ENCODE peak calls at places on chromosome 18, in eight cellular contexts. One of them, this sample, is unnamed.

GRCh38 chr18:63905361-63905760 is 2.4 kb upstream of the SERPINB10 start:
- DNase-seq in AG04450: no peak
- DNase-seq in dorsolateral prefrontal cortex: no peak
- DNase-seq in tibial artery: no peak
- DNase-seq in stomach: no peak
- DNase-seq in Panc1: no peak
- DNase-seq in breast epithelium: no peak
- DNase-seq in psoas muscle: no peak
- DNase-seq in this sample: no peak

GRCh38 chr18:26133652-26134051 is at the start of gene PSMA8:
- DNase-seq in AG04450: no peak
- DNase-seq in dorsolateral prefrontal cortex: no peak
- DNase-seq in tibial artery: no peak
- DNase-seq in stomach: no peak
- DNase-seq in Panc1: no peak
- DNase-seq in breast epithelium: no peak
- DNase-seq in psoas muscle: no peak
- DNase-seq in this sample: peak; percentile 35

GRCh38 chr18:13267517-13267916 is 49.0 kb downstream of the LDLRAD4 start:
- DNase-seq in AG04450: no peak
- DNase-seq in dorsolateral prefrontal cortex: no peak
- DNase-seq in tibial artery: no peak
- DNase-seq in stomach: no peak
- DNase-seq in Panc1: no peak
- DNase-seq in breast epithelium: no peak
- DNase-seq in psoas muscle: no peak
- DNase-seq in this sample: no peak

GRCh38 chr18:73136134-73136533 is 268.3 kb upstream of the NETO1 start:
- DNase-seq in AG04450: no peak
- DNase-seq in dorsolateral prefrontal cortex: no peak
- DNase-seq in tibial artery: no peak
- DNase-seq in stomach: no peak
- DNase-seq in Panc1: no peak
- DNase-seq in breast epithelium: no peak
- DNase-seq in psoas muscle: no peak
- DNase-seq in this sample: no peak

GRCh38 chr18:37019157-37019571 is 190.2 kb downstream of the KIAA1328 start:
- DNase-seq in AG04450: no peak
- DNase-seq in dorsolateral prefrontal cortex: no peak
- DNase-seq in tibial artery: no peak
- DNase-seq in stomach: no peak
- DNase-seq in Panc1: no peak
- DNase-seq in breast epithelium: no peak
- DNase-seq in psoas muscle: no peak
- DNase-seq in this sample: no peak

GRCh38 chr18:75238786-75239185 is 28.2 kb downstream of the TSHZ1 start:
- DNase-seq in AG04450: no peak
- DNase-seq in dorsolateral prefrontal cortex: no peak
- DNase-seq in tibial artery: no peak
- DNase-seq in stomach: no peak
- DNase-seq in Panc1: no peak
- DNase-seq in breast epithelium: no peak
- DNase-seq in psoas muscle: no peak
- DNase-seq in this sample: no peak

GRCh38 chr18:43681661-43682060 is 404.4 kb upstream of the SYT4 start:
- DNase-seq in AG04450: no peak
- DNase-seq in dorsolateral prefrontal cortex: no peak
- DNase-seq in tibial artery: no peak
- DNase-seq in stomach: no peak
- DNase-seq in Panc1: no peak
- DNase-seq in breast epithelium: no peak
- DNase-seq in psoas muscle: no peak
- DNase-seq in this sample: no peak

GRCh38 chr18:64273724-64274123 is 124.8 kb upstream of the LINC00305 start:
- DNase-seq in AG04450: no peak
- DNase-seq in dorsolateral prefrontal cortex: no peak
- DNase-seq in tibial artery: no peak
- DNase-seq in stomach: no peak
- DNase-seq in Panc1: no peak
- DNase-seq in breast epithelium: no peak
- DNase-seq in psoas muscle: no peak
- DNase-seq in this sample: no peak

GRCh38 chr18:74496508-74497307 is 545 bp downstream of the CNDP2 start:
- DNase-seq in AG04450: peak; percentile 8
- DNase-seq in dorsolateral prefrontal cortex: peak; percentile 62
- DNase-seq in tibial artery: peak; percentile 41
- DNase-seq in stomach: peak; percentile 69
- DNase-seq in Panc1: no peak
- DNase-seq in breast epithelium: peak; percentile 64
- DNase-seq in psoas muscle: peak; percentile 83
- DNase-seq in this sample: no peak

GRCh38 chr18:71442830-71443229 is 1101.3 kb downstream of the CBLN2 start:
- DNase-seq in AG04450: no peak
- DNase-seq in dorsolateral prefrontal cortex: no peak
- DNase-seq in tibial artery: no peak
- DNase-seq in stomach: no peak
- DNase-seq in Panc1: no peak
- DNase-seq in breast epithelium: no peak
- DNase-seq in psoas muscle: no peak
- DNase-seq in this sample: no peak

GRCh38 chr18:4236940-4237686 is 218.0 kb downstream of the DLGAP1 start:
- DNase-seq in AG04450: no peak
- DNase-seq in dorsolateral prefrontal cortex: no peak
- DNase-seq in tibial artery: no peak
- DNase-seq in stomach: no peak
- DNase-seq in Panc1: no peak
- DNase-seq in breast epithelium: no peak
- DNase-seq in psoas muscle: no peak
- DNase-seq in this sample: no peak

GRCh38 chr18:53796042-53796729 is 428.3 kb downstream of the MBD2 start:
- DNase-seq in AG04450: peak; percentile 18
- DNase-seq in dorsolateral prefrontal cortex: no peak
- DNase-seq in tibial artery: peak; percentile 39
- DNase-seq in stomach: no peak
- DNase-seq in Panc1: no peak
- DNase-seq in breast epithelium: no peak
- DNase-seq in psoas muscle: peak; percentile 34
- DNase-seq in this sample: no peak

GRCh38 chr18:48945953-48946217 is 4.9 kb downstream of the SMAD7 start:
- DNase-seq in AG04450: no peak
- DNase-seq in dorsolateral prefrontal cortex: no peak
- DNase-seq in tibial artery: no peak
- DNase-seq in stomach: no peak
- DNase-seq in Panc1: no peak
- DNase-seq in breast epithelium: no peak
- DNase-seq in psoas muscle: no peak
- DNase-seq in this sample: no peak

GRCh38 chr18:54942569-54942968 is 16.7 kb downstream of the CCDC68 start:
- DNase-seq in AG04450: no peak
- DNase-seq in dorsolateral prefrontal cortex: no peak
- DNase-seq in tibial artery: no peak
- DNase-seq in stomach: no peak
- DNase-seq in Panc1: no peak
- DNase-seq in breast epithelium: no peak
- DNase-seq in psoas muscle: no peak
- DNase-seq in this sample: no peak

GRCh38 chr18:26497881-26498280 is 50.5 kb downstream of the KCTD1 start:
- DNase-seq in AG04450: no peak
- DNase-seq in dorsolateral prefrontal cortex: no peak
- DNase-seq in tibial artery: no peak
- DNase-seq in stomach: no peak
- DNase-seq in Panc1: no peak
- DNase-seq in breast epithelium: no peak
- DNase-seq in psoas muscle: peak; percentile 63
- DNase-seq in this sample: no peak

DNA sequence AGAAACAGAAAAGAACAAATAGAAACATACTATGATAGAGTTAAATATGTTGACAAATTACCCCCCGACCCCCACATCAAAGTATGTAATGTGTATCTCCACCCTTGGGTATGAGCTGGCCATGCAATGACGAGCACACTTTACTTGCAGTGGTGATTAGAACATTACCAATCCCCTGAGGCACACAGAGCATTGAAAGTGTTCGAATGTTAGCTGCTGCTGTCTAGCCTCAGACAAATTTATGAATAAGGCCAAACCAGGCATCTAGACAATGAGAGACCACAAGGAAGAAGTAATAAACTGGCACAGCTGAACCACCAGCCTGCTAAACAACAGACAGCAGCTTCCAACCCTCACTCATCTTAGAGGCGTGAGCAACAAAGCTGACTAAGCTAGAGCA is 380.5 kb downstream of the DSEL start:
- DNase-seq in AG04450: no peak
- DNase-seq in dorsolateral prefrontal cortex: no peak
- DNase-seq in tibial artery: no peak
- DNase-seq in stomach: no peak
- DNase-seq in Panc1: no peak
- DNase-seq in breast epithelium: no peak
- DNase-seq in psoas muscle: no peak
- DNase-seq in this sample: no peak
- TF ChIP-seq CTCF in AG04450: no peak
- TF ChIP-seq CTCF in dorsolateral prefrontal cortex: no peak
- TF ChIP-seq CTCF in tibial artery: no peak
- TF ChIP-seq CTCF in stomach: no peak
- TF ChIP-seq CTCF in Panc1: no peak
- TF ChIP-seq CTCF in breast epithelium: no peak
- TF ChIP-seq CTCF in psoas muscle: no peak
- TF ChIP-seq CTCF in this sample: no peak

DNA sequence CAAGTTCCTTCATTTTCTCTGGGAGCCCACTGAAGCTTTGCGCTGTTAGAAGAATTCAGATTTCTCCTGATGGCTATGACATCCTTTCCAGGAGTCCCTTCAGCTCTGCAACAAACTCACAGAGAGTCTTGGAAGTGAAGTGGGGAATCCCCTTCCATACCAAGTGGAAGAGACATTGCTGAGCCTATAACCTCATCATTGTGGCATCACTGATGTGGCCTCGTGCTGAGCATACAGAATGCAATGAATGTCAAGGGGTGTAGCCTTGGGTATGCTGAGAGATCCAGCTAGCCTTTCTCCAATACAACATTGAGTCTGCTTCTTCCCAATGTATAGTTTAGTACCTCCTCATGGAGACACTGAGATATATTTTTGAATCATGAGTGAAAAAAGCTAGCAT is 311.1 kb upstream of the RAB12 start:
- DNase-seq in AG04450: peak; percentile 8
- DNase-seq in dorsolateral prefrontal cortex: no peak
- DNase-seq in tibial artery: no peak
- DNase-seq in stomach: no peak
- DNase-seq in Panc1: no peak
- DNase-seq in breast epithelium: no peak
- DNase-seq in psoas muscle: no peak
- DNase-seq in this sample: no peak
- H3K27me3 ChIP-seq in AG04450: no peaks in the 10 kb centered on the region
- H3K27me3 ChIP-seq in dorsolateral prefrontal cortex: no peaks in the 10 kb centered on the region
- H3K27me3 ChIP-seq in tibial artery: no peaks in the 10 kb centered on the region
- H3K27me3 ChIP-seq in stomach: no peaks in the 10 kb centered on the region
- H3K27me3 ChIP-seq in Panc1: no peaks in the 10 kb centered on the region
- H3K27me3 ChIP-seq in breast epithelium: no peaks in the 10 kb centered on the region
- H3K27me3 ChIP-seq in psoas muscle: no peaks in the 10 kb centered on the region
- H3K27me3 ChIP-seq in this sample: no peaks in the 10 kb centered on the region

GRCh38 chr18:58320907-58321561 is 277.0 kb downstream of the NEDD4L start:
- DNase-seq in AG04450: no peak
- DNase-seq in dorsolateral prefrontal cortex: no peak
- DNase-seq in tibial artery: no peak
- DNase-seq in stomach: no peak
- DNase-seq in Panc1: no peak
- DNase-seq in breast epithelium: no peak
- DNase-seq in psoas muscle: no peak
- DNase-seq in this sample: no peak

GRCh38 chr18:58319719-58320118 is 275.7 kb downstream of the NEDD4L start:
- DNase-seq in AG04450: no peak
- DNase-seq in dorsolateral prefrontal cortex: no peak
- DNase-seq in tibial artery: no peak
- DNase-seq in stomach: no peak
- DNase-seq in Panc1: no peak
- DNase-seq in breast epithelium: no peak
- DNase-seq in psoas muscle: no peak
- DNase-seq in this sample: no peak

GRCh38 chr18:58324824-58325520 is 280.9 kb downstream of the NEDD4L start:
- DNase-seq in AG04450: no peak
- DNase-seq in dorsolateral prefrontal cortex: no peak
- DNase-seq in tibial artery: no peak
- DNase-seq in stomach: no peak
- DNase-seq in Panc1: no peak
- DNase-seq in breast epithelium: no peak
- DNase-seq in psoas muscle: no peak
- DNase-seq in this sample: no peak

GRCh38 chr18:58325521-58325908 is 281.5 kb downstream of the NEDD4L start:
- DNase-seq in AG04450: no peak
- DNase-seq in dorsolateral prefrontal cortex: no peak
- DNase-seq in tibial artery: no peak
- DNase-seq in stomach: no peak
- DNase-seq in Panc1: no peak
- DNase-seq in breast epithelium: no peak
- DNase-seq in psoas muscle: no peak
- DNase-seq in this sample: no peak

DNA sequence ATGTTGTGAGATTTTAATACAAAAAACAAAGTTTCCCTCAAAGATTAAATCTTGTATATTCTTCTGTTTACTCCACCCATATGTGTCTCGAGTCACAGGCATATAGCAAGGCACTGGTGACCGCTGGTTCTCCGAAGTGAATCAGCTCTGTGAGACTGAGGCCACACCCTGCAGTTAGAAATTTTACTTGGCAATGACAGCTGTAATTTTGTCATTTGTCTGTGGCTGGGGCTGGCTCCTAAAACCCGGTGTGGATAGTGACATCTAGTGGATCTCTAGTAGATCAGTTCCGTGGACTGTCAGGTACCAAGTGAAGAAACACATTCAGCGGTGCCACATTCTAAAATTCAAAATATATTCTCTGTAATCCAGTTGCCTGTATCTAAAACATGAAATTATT is 278.0 kb downstream of the NEDD4L start:
- DNase-seq in AG04450: no peak
- DNase-seq in dorsolateral prefrontal cortex: peak; percentile 40
- DNase-seq in tibial artery: peak; percentile 69
- DNase-seq in stomach: peak; percentile 67
- DNase-seq in Panc1: peak; percentile 68
- DNase-seq in breast epithelium: no peak
- DNase-seq in psoas muscle: peak; percentile 79
- DNase-seq in this sample: peak; percentile 24
- TF ChIP-seq CTCF in AG04450: peak; percentile 61
- TF ChIP-seq CTCF in dorsolateral prefrontal cortex: peak; percentile 49
- TF ChIP-seq CTCF in tibial artery: peak; percentile 34
- TF ChIP-seq CTCF in stomach: no peak
- TF ChIP-seq CTCF in Panc1: peak; percentile 56
- TF ChIP-seq CTCF in breast epithelium: no peak
- TF ChIP-seq CTCF in psoas muscle: peak; percentile 74
- TF ChIP-seq CTCF in this sample: peak; percentile 52

GRCh38 chr18:50796495-50796894 is 23.3 kb downstream of the MRO start:
- DNase-seq in AG04450: no peak
- DNase-seq in dorsolateral prefrontal cortex: no peak
- DNase-seq in tibial artery: no peak
- DNase-seq in stomach: no peak
- DNase-seq in Panc1: no peak
- DNase-seq in breast epithelium: no peak
- DNase-seq in psoas muscle: no peak
- DNase-seq in this sample: no peak
- H3K27me3 ChIP-seq in AG04450: peaks cover 1% of the 10 kb centered on the region
- H3K27me3 ChIP-seq in dorsolateral prefrontal cortex: no peaks in the 10 kb centered on the region
- H3K27me3 ChIP-seq in tibial artery: no peaks in the 10 kb centered on the region
- H3K27me3 ChIP-seq in stomach: no peaks in the 10 kb centered on the region
- H3K27me3 ChIP-seq in Panc1: peaks cover 3% of the 10 kb centered on the region
- H3K27me3 ChIP-seq in breast epithelium: peaks cover 5% of the 10 kb centered on the region
- H3K27me3 ChIP-seq in psoas muscle: no peaks in the 10 kb centered on the region
- H3K27me3 ChIP-seq in this sample: peaks cover 21% of the 10 kb centered on the region